ENCODE peak calls at places on chromosomes 7 and 10, in seven cellular contexts. One of them, this sample, is unnamed.

GRCh38 chr7:159115601-159116501 is 28.8 kb downstream of the VIPR2 start:
- DNase-seq in progenitor cell of endocrine pancreas: no peak
- DNase-seq in nucleus accumbens: no peak
- DNase-seq in NCI-H1694 treated with DMSO at 0.1 percent for 48 hours: no peak
- DNase-seq in substantia nigra: no peak
- DNase-seq in NCI-H460: no peak
- DNase-seq in aorta: peak
- DNase-seq in this sample: no peak

GRCh38 chr7:25481891-25482290 is 253.6 kb upstream of the NPVF start:
- DNase-seq in substantia nigra: no peak
- DNase-seq in aorta: no peak
- DNase-seq in NCI-H460: no peak
- DNase-seq in NCI-H1694 treated with DMSO at 0.1 percent for 48 hours: no peak
- DNase-seq in progenitor cell of endocrine pancreas: no peak
- DNase-seq in nucleus accumbens: no peak
- DNase-seq in this sample: no peak

GRCh38 chr10:17835688-17836087 is 26.5 kb downstream of the MRC1 start:
- DNase-seq in progenitor cell of endocrine pancreas: no peak
- DNase-seq in NCI-H460: peak
- DNase-seq in substantia nigra: no peak
- DNase-seq in nucleus accumbens: no peak
- DNase-seq in aorta: no peak
- DNase-seq in NCI-H1694 treated with DMSO at 0.1 percent for 48 hours: no peak
- DNase-seq in this sample: no peak

GRCh38 chr7:130901209-130901783 is 167.3 kb upstream of the KLF14 start:
- DNase-seq in NCI-H1694 treated with DMSO at 0.1 percent for 48 hours: no peak
- DNase-seq in NCI-H460: peak
- DNase-seq in progenitor cell of endocrine pancreas: no peak
- DNase-seq in aorta: peak
- DNase-seq in substantia nigra: peak
- DNase-seq in nucleus accumbens: peak
- DNase-seq in this sample: peak

GRCh38 chr10:122044045-122044661 is 55.2 kb downstream of the TACC2 start:
- DNase-seq in NCI-H460: no peak
- DNase-seq in NCI-H1694 treated with DMSO at 0.1 percent for 48 hours: no peak
- DNase-seq in aorta: no peak
- DNase-seq in progenitor cell of endocrine pancreas: no peak
- DNase-seq in substantia nigra: no peak
- DNase-seq in nucleus accumbens: no peak
- DNase-seq in this sample: no peak

GRCh38 chr7:142496545-142496991 is 238.7 kb upstream of the PRSS58 start:
- DNase-seq in substantia nigra: no peak
- DNase-seq in NCI-H460: peak
- DNase-seq in NCI-H1694 treated with DMSO at 0.1 percent for 48 hours: no peak
- DNase-seq in nucleus accumbens: no peak
- DNase-seq in progenitor cell of endocrine pancreas: no peak
- DNase-seq in aorta: no peak
- DNase-seq in this sample: peak

GRCh38 chr10:23918839-23919238 is 290.1 kb upstream of the KIAA1217 start:
- DNase-seq in progenitor cell of endocrine pancreas: no peak
- DNase-seq in NCI-H1694 treated with DMSO at 0.1 percent for 48 hours: no peak
- DNase-seq in substantia nigra: no peak
- DNase-seq in nucleus accumbens: no peak
- DNase-seq in aorta: no peak
- DNase-seq in NCI-H460: no peak
- DNase-seq in this sample: no peak

GRCh38 chr10:132575320-132576201 is 38.0 kb downstream of the INPP5A start:
- DNase-seq in nucleus accumbens: no peak
- DNase-seq in substantia nigra: peak
- DNase-seq in NCI-H460: peak
- DNase-seq in progenitor cell of endocrine pancreas: no peak
- DNase-seq in aorta: peak
- DNase-seq in NCI-H1694 treated with DMSO at 0.1 percent for 48 hours: no peak
- DNase-seq in this sample: peak

GRCh38 chr10:125868372-125868975 is 12.6 kb downstream of the DHX32 start:
- DNase-seq in progenitor cell of endocrine pancreas: no peak
- DNase-seq in nucleus accumbens: no peak
- DNase-seq in aorta: no peak
- DNase-seq in NCI-H1694 treated with DMSO at 0.1 percent for 48 hours: no peak
- DNase-seq in NCI-H460: peak
- DNase-seq in substantia nigra: no peak
- DNase-seq in this sample: peak

GRCh38 chr7:94266278-94266677 is 128.4 kb upstream of the COL1A2 start:
- DNase-seq in substantia nigra: no peak
- DNase-seq in NCI-H460: peak
- DNase-seq in progenitor cell of endocrine pancreas: no peak
- DNase-seq in nucleus accumbens: no peak
- DNase-seq in NCI-H1694 treated with DMSO at 0.1 percent for 48 hours: no peak
- DNase-seq in aorta: no peak
- DNase-seq in this sample: no peak

GRCh38 chr7:665751-666453 is 60.6 kb upstream of the DNAAF5 start:
- DNase-seq in aorta: peak
- DNase-seq in NCI-H460: no peak
- DNase-seq in NCI-H1694 treated with DMSO at 0.1 percent for 48 hours: no peak
- DNase-seq in nucleus accumbens: no peak
- DNase-seq in progenitor cell of endocrine pancreas: no peak
- DNase-seq in substantia nigra: no peak
- DNase-seq in this sample: peak

GRCh38 chr10:126844406-126844805 is 60.8 kb upstream of the DOCK1 start:
- DNase-seq in substantia nigra: no peak
- DNase-seq in aorta: no peak
- DNase-seq in nucleus accumbens: no peak
- DNase-seq in progenitor cell of endocrine pancreas: no peak
- DNase-seq in NCI-H1694 treated with DMSO at 0.1 percent for 48 hours: no peak
- DNase-seq in NCI-H460: no peak
- DNase-seq in this sample: no peak

GRCh38 chr7:48295572-48295971 is 124.3 kb downstream of the ABCA13 start:
- DNase-seq in substantia nigra: no peak
- DNase-seq in progenitor cell of endocrine pancreas: no peak
- DNase-seq in nucleus accumbens: no peak
- DNase-seq in NCI-H1694 treated with DMSO at 0.1 percent for 48 hours: no peak
- DNase-seq in NCI-H460: no peak
- DNase-seq in aorta: no peak
- DNase-seq in this sample: no peak

GRCh38 chr10:78925800-78926319 is 142.9 kb upstream of the ZMIZ1 start:
- DNase-seq in aorta: no peak
- DNase-seq in progenitor cell of endocrine pancreas: no peak
- DNase-seq in substantia nigra: no peak
- DNase-seq in nucleus accumbens: no peak
- DNase-seq in NCI-H460: peak
- DNase-seq in NCI-H1694 treated with DMSO at 0.1 percent for 48 hours: no peak
- DNase-seq in this sample: no peak

GRCh38 chr10:14855453-14855852 is 17.3 kb downstream of the HSPA14 start:
- DNase-seq in aorta: no peak
- DNase-seq in NCI-H460: no peak
- DNase-seq in NCI-H1694 treated with DMSO at 0.1 percent for 48 hours: no peak
- DNase-seq in progenitor cell of endocrine pancreas: no peak
- DNase-seq in nucleus accumbens: no peak
- DNase-seq in substantia nigra: no peak
- DNase-seq in this sample: no peak

GRCh38 chr7:13181221-13181620 is 493.8 kb downstream of the ARL4A start:
- DNase-seq in NCI-H460: no peak
- DNase-seq in aorta: no peak
- DNase-seq in nucleus accumbens: no peak
- DNase-seq in progenitor cell of endocrine pancreas: no peak
- DNase-seq in substantia nigra: no peak
- DNase-seq in NCI-H1694 treated with DMSO at 0.1 percent for 48 hours: no peak
- DNase-seq in this sample: no peak

GRCh38 chr10:110775022-110775379 is 96.7 kb upstream of the PDCD4 start:
- DNase-seq in substantia nigra: no peak
- DNase-seq in aorta: no peak
- DNase-seq in nucleus accumbens: no peak
- DNase-seq in NCI-H460: no peak
- DNase-seq in progenitor cell of endocrine pancreas: no peak
- DNase-seq in NCI-H1694 treated with DMSO at 0.1 percent for 48 hours: no peak
- DNase-seq in this sample: no peak

GRCh38 chr7:28329616-28330373 is 82.5 kb upstream of the CREB5 start:
- DNase-seq in progenitor cell of endocrine pancreas: no peak
- DNase-seq in substantia nigra: no peak
- DNase-seq in aorta: no peak
- DNase-seq in nucleus accumbens: no peak
- DNase-seq in NCI-H460: no peak
- DNase-seq in NCI-H1694 treated with DMSO at 0.1 percent for 48 hours: no peak
- DNase-seq in this sample: no peak

GRCh38 chr7:69633122-69633892 is 35.0 kb downstream of the AUTS2 start:
- DNase-seq in aorta: no peak
- DNase-seq in progenitor cell of endocrine pancreas: no peak
- DNase-seq in NCI-H1694 treated with DMSO at 0.1 percent for 48 hours: no peak
- DNase-seq in NCI-H460: no peak
- DNase-seq in substantia nigra: no peak
- DNase-seq in nucleus accumbens: no peak
- DNase-seq in this sample: no peak

GRCh38 chr7:94182066-94182465 is 177.9 kb upstream of the BET1 start:
- DNase-seq in progenitor cell of endocrine pancreas: no peak
- DNase-seq in NCI-H460: peak
- DNase-seq in aorta: no peak
- DNase-seq in NCI-H1694 treated with DMSO at 0.1 percent for 48 hours: no peak
- DNase-seq in substantia nigra: no peak
- DNase-seq in nucleus accumbens: no peak
- DNase-seq in this sample: no peak

GRCh38 chr7:151572136-151572535 is 52.4 kb upstream of the RHEB start:
- DNase-seq in aorta: no peak
- DNase-seq in NCI-H1694 treated with DMSO at 0.1 percent for 48 hours: no peak
- DNase-seq in substantia nigra: no peak
- DNase-seq in nucleus accumbens: no peak
- DNase-seq in progenitor cell of endocrine pancreas: no peak
- DNase-seq in NCI-H460: no peak
- DNase-seq in this sample: no peak